ENCODE peak calls at places on chromosomes 13 and 19, in five cellular contexts. One of them, this sample, is unnamed. For H3K4me1, the result is how much of the 10 kb centered on the place peaks cover.

GRCh38 chr13:59710995-59711701 is 452.6 kb downstream of the DIAPH3 start:
- DNase-seq in Peyer's patch: no peak
- DNase-seq in right lobe of liver: no peak
- DNase-seq in lower lobe of right lung: no peak
- DNase-seq in cardiac muscle cell: no peak
- DNase-seq in this sample: no peak

GRCh38 chr13:101416181-101417042 is at the start of gene NALCN:
- DNase-seq in cardiac muscle cell: peak
- DNase-seq in Peyer's patch: no peak
- DNase-seq in right lobe of liver: no peak
- DNase-seq in lower lobe of right lung: peak
- DNase-seq in this sample: no peak

GRCh38 chr19:38321646-38322323 is 2.1 kb downstream of the KCNK6 start:
- DNase-seq in cardiac muscle cell: peak
- DNase-seq in right lobe of liver: no peak
- DNase-seq in Peyer's patch: no peak
- DNase-seq in lower lobe of right lung: no peak
- DNase-seq in this sample: no peak

GRCh38 chr13:21997726-21998125 is 326.9 kb downstream of the FGF9 start:
- DNase-seq in right lobe of liver: no peak
- DNase-seq in Peyer's patch: no peak
- DNase-seq in lower lobe of right lung: no peak
- DNase-seq in cardiac muscle cell: no peak
- DNase-seq in this sample: no peak

GRCh38 chr19:16435238-16435911 is 36.4 kb downstream of the EPS15L1 start:
- DNase-seq in cardiac muscle cell: peak
- DNase-seq in lower lobe of right lung: no peak
- DNase-seq in right lobe of liver: no peak
- DNase-seq in Peyer's patch: peak
- DNase-seq in this sample: no peak

GRCh38 chr13:74132152-74132767 is 1.9 kb downstream of the KLF12 start:
- DNase-seq in Peyer's patch: peak
- DNase-seq in cardiac muscle cell: peak
- DNase-seq in lower lobe of right lung: no peak
- DNase-seq in right lobe of liver: no peak
- DNase-seq in this sample: peak

GRCh38 chr13:108915634-108916497 is 286.5 kb downstream of the MYO16 start:
- DNase-seq in right lobe of liver: peak
- DNase-seq in Peyer's patch: peak
- DNase-seq in cardiac muscle cell: peak
- DNase-seq in lower lobe of right lung: peak
- DNase-seq in this sample: peak

GRCh38 chr13:33624253-33624652 is 193.7 kb upstream of the RFC3 start:
- DNase-seq in right lobe of liver: no peak
- DNase-seq in cardiac muscle cell: no peak
- DNase-seq in Peyer's patch: no peak
- DNase-seq in lower lobe of right lung: no peak
- DNase-seq in this sample: no peak

GRCh38 chr13:75740008-75740407 is 103.9 kb downstream of the LMO7 start:
- DNase-seq in Peyer's patch: no peak
- DNase-seq in lower lobe of right lung: no peak
- DNase-seq in right lobe of liver: no peak
- DNase-seq in cardiac muscle cell: no peak
- DNase-seq in this sample: no peak

GRCh38 chr13:99995503-99996176 is 14.1 kb downstream of the ZIC2 start:
- DNase-seq in lower lobe of right lung: no peak
- DNase-seq in cardiac muscle cell: no peak
- DNase-seq in Peyer's patch: no peak
- DNase-seq in right lobe of liver: no peak
- DNase-seq in this sample: no peak

GRCh38 chr13:83221813-83222241 is 660.4 kb downstream of the SLITRK1 start:
- DNase-seq in cardiac muscle cell: peak
- DNase-seq in lower lobe of right lung: no peak
- DNase-seq in right lobe of liver: no peak
- DNase-seq in Peyer's patch: no peak
- DNase-seq in this sample: no peak

GRCh38 chr13:51158923-51159322 is 47.8 kb upstream of the C13orf42 start:
- DNase-seq in right lobe of liver: no peak
- DNase-seq in lower lobe of right lung: no peak
- DNase-seq in Peyer's patch: no peak
- DNase-seq in cardiac muscle cell: peak
- DNase-seq in this sample: no peak

GRCh38 chr19:57192064-57192395 is 730 bp downstream of the ZNF264 start:
- DNase-seq in Peyer's patch: no peak
- DNase-seq in cardiac muscle cell: peak
- DNase-seq in lower lobe of right lung: no peak
- DNase-seq in right lobe of liver: no peak
- DNase-seq in this sample: no peak

GRCh38 chr13:26929971-26930730 is 169.6 kb upstream of the GPR12 start:
- DNase-seq in lower lobe of right lung: peak
- DNase-seq in cardiac muscle cell: peak
- DNase-seq in right lobe of liver: peak
- DNase-seq in Peyer's patch: peak
- DNase-seq in this sample: peak

GRCh38 chr19:55208880-55209429 is 346 bp downstream of the PTPRH start:
- DNase-seq in cardiac muscle cell: no peak
- DNase-seq in lower lobe of right lung: no peak
- DNase-seq in Peyer's patch: no peak
- DNase-seq in right lobe of liver: no peak
- DNase-seq in this sample: no peak

GRCh38 chr13:92745233-92745632 is 481.4 kb upstream of the GPC6 start:
- DNase-seq in right lobe of liver: no peak
- DNase-seq in cardiac muscle cell: no peak
- DNase-seq in lower lobe of right lung: no peak
- DNase-seq in Peyer's patch: no peak
- DNase-seq in this sample: no peak

GRCh38 chr13:41268764-41269163 is 5.4 kb upstream of the MTRF1 start:
- DNase-seq in right lobe of liver: no peak
- DNase-seq in lower lobe of right lung: no peak
- DNase-seq in cardiac muscle cell: peak
- DNase-seq in Peyer's patch: no peak
- DNase-seq in this sample: no peak

GRCh38 chr19:46721269-46722003 is 4.5 kb upstream of the PRKD2 start:
- DNase-seq in cardiac muscle cell: no peak
- DNase-seq in lower lobe of right lung: no peak
- DNase-seq in right lobe of liver: no peak
- DNase-seq in Peyer's patch: no peak
- DNase-seq in this sample: no peak

GRCh38 chr13:31956944-31957644 is 74.5 kb upstream of the FRY start:
- DNase-seq in cardiac muscle cell: no peak
- DNase-seq in lower lobe of right lung: no peak
- DNase-seq in right lobe of liver: no peak
- DNase-seq in Peyer's patch: no peak
- DNase-seq in this sample: no peak

GRCh38 chr19:7729831-7730285 is 2.1 kb downstream of the CLEC4G start:
- DNase-seq in cardiac muscle cell: no peak
- DNase-seq in Peyer's patch: no peak
- DNase-seq in right lobe of liver: no peak
- DNase-seq in lower lobe of right lung: no peak
- DNase-seq in this sample: no peak

DNA sequence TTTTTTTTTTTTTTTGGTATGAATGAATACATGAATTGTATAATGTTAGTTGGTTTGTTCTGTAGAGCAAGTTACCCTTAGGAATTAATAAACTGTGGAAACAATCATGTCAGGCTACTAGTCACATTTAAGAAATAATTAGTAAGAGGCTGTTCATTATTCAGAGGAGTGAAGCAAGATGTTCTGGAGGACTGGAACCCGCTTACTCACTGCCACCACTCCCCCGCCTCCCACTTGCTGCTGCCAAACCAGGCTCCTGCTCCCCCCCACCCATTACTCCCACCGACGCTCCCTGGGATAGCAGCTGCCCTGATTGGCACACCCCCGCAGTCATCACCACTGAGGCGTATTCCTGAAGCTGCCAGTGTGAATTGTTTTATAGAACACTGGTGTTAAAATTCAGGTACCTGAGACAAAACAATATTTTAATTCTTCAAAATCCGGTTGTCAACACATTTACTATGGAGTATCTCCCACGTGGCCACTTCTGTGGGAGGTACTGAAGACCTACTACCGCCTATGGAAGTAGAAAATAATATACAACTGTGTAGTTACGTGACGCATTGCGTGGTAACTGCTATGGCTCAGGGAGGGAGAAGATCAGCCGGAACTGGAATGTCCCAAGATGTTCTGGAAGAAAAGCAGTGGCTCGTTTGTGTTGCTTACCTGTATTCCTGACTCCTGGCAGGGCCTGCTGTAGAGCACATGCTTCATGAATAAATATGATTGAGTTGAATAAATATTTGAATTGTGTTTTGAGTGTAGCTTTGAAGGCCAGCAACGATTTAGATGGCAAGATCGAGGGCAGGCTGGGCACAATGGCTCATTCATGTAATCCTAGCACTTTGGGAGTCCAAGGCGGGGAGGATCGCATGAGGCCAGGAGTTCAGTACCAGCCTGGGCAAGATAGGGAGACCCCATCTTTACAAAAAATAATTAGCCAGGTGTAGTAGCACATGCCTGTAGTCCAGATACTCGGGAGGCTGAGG is 1.7 kb downstream of the DPY19L3 start:
- DNase-seq in Peyer's patch: no peak
- DNase-seq in right lobe of liver: no peak
- DNase-seq in cardiac muscle cell: peak
- DNase-seq in lower lobe of right lung: peak
- DNase-seq in this sample: no peak
- H3K4me3 ChIP-seq in Peyer's patch: no peak
- H3K4me3 ChIP-seq in right lobe of liver: no peak
- H3K4me3 ChIP-seq in cardiac muscle cell: no peak
- H3K4me3 ChIP-seq in lower lobe of right lung: peak
- H3K4me3 ChIP-seq in this sample: no peak

GRCh38 chr13:38570706-38571105 is 116.2 kb upstream of the FREM2 start:
- DNase-seq in right lobe of liver: no peak
- DNase-seq in cardiac muscle cell: no peak
- DNase-seq in Peyer's patch: no peak
- DNase-seq in lower lobe of right lung: no peak
- DNase-seq in this sample: no peak
- H3K4me1 ChIP-seq in right lobe of liver: under half
- H3K4me1 ChIP-seq in cardiac muscle cell: under half
- H3K4me1 ChIP-seq in Peyer's patch: under half
- H3K4me1 ChIP-seq in lower lobe of right lung: under half
- H3K4me1 ChIP-seq in this sample: under half

DNA sequence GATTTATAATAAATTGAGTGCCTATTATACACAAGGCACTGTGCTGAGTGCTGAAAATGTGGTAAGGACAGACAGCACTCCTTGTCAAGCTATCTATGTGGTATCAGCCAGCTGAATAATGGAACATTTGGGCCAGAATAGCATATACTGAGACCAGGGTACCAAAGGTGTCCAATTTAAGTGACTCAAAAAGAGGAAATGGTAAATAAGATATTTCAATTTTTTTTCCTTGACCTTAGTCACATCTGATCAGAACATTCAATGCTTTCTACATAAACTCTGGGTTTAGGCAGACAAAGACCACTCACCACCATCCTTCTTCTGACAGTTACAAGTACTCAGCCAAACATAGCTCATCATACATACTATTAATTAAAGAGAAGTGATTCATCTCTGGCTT is 43.2 kb downstream of the RCBTB2 start:
- DNase-seq in Peyer's patch: no peak
- DNase-seq in lower lobe of right lung: no peak
- DNase-seq in cardiac muscle cell: no peak
- DNase-seq in right lobe of liver: no peak
- DNase-seq in this sample: no peak
- H3K27ac ChIP-seq in Peyer's patch: no peak
- H3K27ac ChIP-seq in lower lobe of right lung: no peak
- H3K27ac ChIP-seq in cardiac muscle cell: no peak
- H3K27ac ChIP-seq in right lobe of liver: no peak
- H3K27ac ChIP-seq in this sample: peak

GRCh38 chr19:48967346-48968178 is 2.5 kb downstream of the FTL start:
- DNase-seq in right lobe of liver: peak
- DNase-seq in Peyer's patch: peak
- DNase-seq in cardiac muscle cell: peak
- DNase-seq in lower lobe of right lung: peak
- DNase-seq in this sample: no peak
- H3K4me3 ChIP-seq in right lobe of liver: peak
- H3K4me3 ChIP-seq in Peyer's patch: no peak
- H3K4me3 ChIP-seq in cardiac muscle cell: no peak
- H3K4me3 ChIP-seq in lower lobe of right lung: peak
- H3K4me3 ChIP-seq in this sample: no peak

GRCh38 chr19:36067681-36068080 is 13.0 kb downstream of the WDR62 start:
- DNase-seq in lower lobe of right lung: no peak
- DNase-seq in right lobe of liver: no peak
- DNase-seq in cardiac muscle cell: no peak
- DNase-seq in Peyer's patch: no peak
- DNase-seq in this sample: no peak
- H3K4me1 ChIP-seq in lower lobe of right lung: under half
- H3K4me1 ChIP-seq in right lobe of liver: under half
- H3K4me1 ChIP-seq in cardiac muscle cell: under half
- H3K4me1 ChIP-seq in Peyer's patch: under half
- H3K4me1 ChIP-seq in this sample: under half

GRCh38 chr19:18308051-18308947 is 14.6 kb downstream of the LSM4 start:
- DNase-seq in right lobe of liver: peak
- DNase-seq in Peyer's patch: no peak
- DNase-seq in lower lobe of right lung: no peak
- DNase-seq in cardiac muscle cell: no peak
- DNase-seq in this sample: no peak
- H3K27ac ChIP-seq in right lobe of liver: no peak
- H3K27ac ChIP-seq in Peyer's patch: peak
- H3K27ac ChIP-seq in lower lobe of right lung: peak
- H3K27ac ChIP-seq in cardiac muscle cell: no peak
- H3K27ac ChIP-seq in this sample: peak

GRCh38 chr19:48443731-48444128 is 2.1 kb upstream of the GRWD1 start:
- DNase-seq in right lobe of liver: no peak
- DNase-seq in Peyer's patch: no peak
- DNase-seq in lower lobe of right lung: no peak
- DNase-seq in cardiac muscle cell: no peak
- DNase-seq in this sample: no peak
- H3K4me3 ChIP-seq in right lobe of liver: no peak
- H3K4me3 ChIP-seq in Peyer's patch: peak
- H3K4me3 ChIP-seq in lower lobe of right lung: peak
- H3K4me3 ChIP-seq in cardiac muscle cell: no peak
- H3K4me3 ChIP-seq in this sample: peak

This sample was measured in CD4-positive, alpha-beta memory T cell.